ENCODE peak calls at places on chromosome 18, in six cellular contexts. R is H9, I is mesendoderm, F is mesenchymal stem cell, H is H1, C is neuronal stem cell. O is an unnamed sample.

GRCh38 chr18:22032392-22032961 is 136.9 kb upstream of the GATA6 start:
- DNase-seq in R (no peak), I (peak), F (peak), H (no peak), C (peak), O (peak)

GRCh38 chr18:56967032-56967431 is 179.9 kb upstream of the BOD1L2 start:
- DNase-seq in R (peak), I (peak), F (no peak), H (peak), C (no peak), O (no peak)

GRCh38 chr18:9869713-9870430 is 15.9 kb upstream of the TXNDC2 start:
- DNase-seq in R (no peak), I (peak), F (peak), H (no peak), C (no peak), O (peak)

GRCh38 chr18:31695989-31696388 is 11.6 kb upstream of the B4GALT6 start:
- DNase-seq in R (no peak), I (no peak), F (no peak), H (no peak), C (no peak), O (no peak)

GRCh38 chr18:57087985-57088384 is 58.9 kb upstream of the BOD1L2 start:
- DNase-seq in R (no peak), I (peak), F (no peak), H (no peak), C (no peak), O (no peak)

GRCh38 chr18:77765468-77765867 is 515.8 kb downstream of the GALR1 start:
- DNase-seq in R (no peak), I (peak), F (no peak), H (no peak), C (peak), O (no peak)

GRCh38 chr18:32812342-32812741 is 39.5 kb upstream of the KLHL14 start:
- DNase-seq in R (no peak), I (peak), F (no peak), H (no peak), C (no peak), O (no peak)

GRCh38 chr18:54822872-54823845 is 5.1 kb upstream of the RAB27B start:
- DNase-seq in R (no peak), I (no peak), F (peak), H (no peak), C (no peak), O (peak)

GRCh38 chr18:78873916-78874505 is 105.6 kb upstream of the SALL3 start:
- DNase-seq in R (no peak), I (no peak), F (no peak), H (no peak), C (no peak), O (peak)

GRCh38 chr18:67516432-67517223 is at the start of gene DSEL:
- DNase-seq in R (peak), I (peak), F (peak), H (no peak), C (peak), O (peak)

GRCh38 chr18:36849288-36850011 is 20.5 kb downstream of the KIAA1328 start:
- DNase-seq in R (no peak), I (no peak), F (no peak), H (no peak), C (no peak), O (peak)

GRCh38 chr18:79092869-79093268 is 23.7 kb downstream of the ATP9B start:
- DNase-seq in R (no peak), I (no peak), F (no peak), H (no peak), C (no peak), O (no peak)

GRCh38 chr18:8623549-8624106 is 14.4 kb downstream of the RAB12 start:
- DNase-seq in R (no peak), I (no peak), F (peak), H (no peak), C (no peak), O (no peak)

GRCh38 chr18:67513285-67513684 is 3.2 kb downstream of the DSEL start:
- DNase-seq in R (no peak), I (peak), F (no peak), H (no peak), C (no peak), O (no peak)

GRCh38 chr18:41624461-41624860 is 330.6 kb upstream of the PIK3C3 start:
- DNase-seq in R (no peak), I (peak), F (peak), H (no peak), C (no peak), O (no peak)

GRCh38 chr18:79545714-79546113 is 133.9 kb upstream of the CTDP1 start:
- DNase-seq in R (no peak), I (no peak), F (no peak), H (no peak), C (no peak), O (no peak)

GRCh38 chr18:36761186-36761698 is 67.6 kb downstream of the TPGS2 start:
- DNase-seq in R (no peak), I (peak), F (no peak), H (no peak), C (no peak), O (no peak)

GRCh38 chr18:79760881-79761280 is 36.9 kb upstream of the KCNG2 start:
- DNase-seq in R (no peak), I (no peak), F (no peak), H (no peak), C (no peak), O (no peak)

GRCh38 chr18:52007109-52007508 is 332.9 kb upstream of the DCC start:
- DNase-seq in R (no peak), I (peak), F (no peak), H (no peak), C (no peak), O (no peak)

GRCh38 chr18:47595816-47596501 is 334.5 kb downstream of the SMAD2 start:
- DNase-seq in R (peak), I (peak), F (no peak), H (no peak), C (no peak), O (no peak)

GRCh38 chr18:74197705-74198341 is 49.5 kb downstream of the TIMM21 start:
- DNase-seq in R (no peak), I (no peak), F (no peak), H (no peak), C (no peak), O (no peak)

GRCh38 chr18:74942319-74942910 is 266.5 kb downstream of the PTGR3 start:
- DNase-seq in R (no peak), I (no peak), F (no peak), H (no peak), C (no peak), O (peak)

GRCh38 chr18:26812462-26812861 is 53.0 kb downstream of the AQP4 start:
- DNase-seq in R (no peak), I (no peak), F (no peak), H (no peak), C (no peak), O (no peak)

GRCh38 chr18:22318745-22319407 is 98.8 kb downstream of the CTAGE1 start:
- DNase-seq in R (no peak), I (no peak), F (peak), H (no peak), C (no peak), O (peak)

GRCh38 chr18:13560306-13560705 is 166.1 kb downstream of the FAM210A start:
- DNase-seq in R (no peak), I (no peak), F (no peak), H (no peak), C (no peak), O (no peak)
- H2AK5ac ChIP-seq in R (no peak), I (no peak), F (no peak), H (no peak), C (no peak), O (no peak)

GRCh38 chr18:48962857-48963554 is 12.2 kb upstream of the SMAD7 start:
- DNase-seq in R (no peak), I (peak), F (peak), H (no peak), C (no peak), O (peak)
- H2AK5ac ChIP-seq in R (no peak), I (peak), F (peak), H (peak), C (no peak), O (peak)

GRCh38 chr18:49008156-49008555 is 57.4 kb upstream of the SMAD7 start:
- DNase-seq in R (no peak), I (no peak), F (no peak), H (no peak), C (no peak), O (no peak)
- H2AK5ac ChIP-seq in R (no peak), I (no peak), F (no peak), H (no peak), C (no peak), O (peak)

GRCh38 chr18:12271376-12272235 is 17.4 kb downstream of the CIDEA start:
- DNase-seq in R (peak), I (peak), F (peak), H (no peak), C (peak), O (peak)
- H2AK5ac ChIP-seq in R (no peak), I (no peak), F (peak), H (no peak), C (no peak), O (no peak)

GRCh38 chr18:46070232-46070631 is 1.8 kb downstream of the PSTPIP2 start:
- DNase-seq in R (no peak), I (no peak), F (no peak), H (no peak), C (no peak), O (no peak)
- H2AK5ac ChIP-seq in R (no peak), I (no peak), F (peak), H (no peak), C (no peak), O (peak)

GRCh38 chr18:63088262-63088661 is 231.3 kb downstream of the BCL2 start:
- DNase-seq in R (peak), I (peak), F (no peak), H (peak), C (peak), O (no peak)
- H2AK5ac ChIP-seq in R (no peak), I (no peak), F (no peak), H (no peak), C (peak), O (no peak)

DNA sequence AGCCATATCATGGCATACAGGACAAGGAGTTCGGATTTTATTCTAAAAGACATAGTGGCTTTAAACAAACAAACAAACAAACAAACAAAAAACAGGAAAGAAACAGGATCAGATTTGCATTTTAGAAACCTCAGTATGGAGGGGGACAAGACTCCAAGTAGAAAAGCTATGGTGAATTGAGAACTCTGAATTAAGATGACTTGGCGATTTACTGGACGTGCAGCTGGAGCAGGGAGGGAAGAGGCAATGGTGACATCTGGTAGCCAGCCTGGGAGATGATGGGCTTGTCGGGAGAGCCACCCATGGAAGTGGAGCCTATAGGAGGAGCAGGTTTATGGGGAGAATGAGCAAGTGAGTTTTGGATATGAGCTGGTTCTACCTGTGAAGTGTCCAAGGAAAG is 13.2 kb downstream of the CPLX4 start:
- DNase-seq in R (no peak), I (no peak), F (no peak), H (no peak), C (no peak), O (no peak)
- H2AK5ac ChIP-seq in R (no peak), I (no peak), F (no peak), H (no peak), C (peak), O (no peak)

GRCh38 chr18:12307871-12308385 is at the start of gene TUBB6:
- DNase-seq in R (peak), I (peak), F (peak), H (no peak), C (peak), O (peak)
- H2AK5ac ChIP-seq in R (no peak), I (no peak), F (no peak), H (no peak), C (peak), O (peak)

GRCh38 chr18:49819768-49820662 is 6.7 kb upstream of the ACAA2 start:
- DNase-seq in R (no peak), I (no peak), F (peak), H (no peak), C (no peak), O (no peak)

GRCh38 chr18:49817947-49818346 is 4.6 kb upstream of the ACAA2 start:
- DNase-seq in R (no peak), I (peak), F (no peak), H (no peak), C (no peak), O (no peak)

GRCh38 chr18:49815927-49816326 is 2.6 kb upstream of the ACAA2 start:
- DNase-seq in R (no peak), I (no peak), F (no peak), H (no peak), C (no peak), O (no peak)

GRCh38 chr18:49814147-49814499 is 790 bp upstream of the ACAA2 start:
- DNase-seq in R (peak), I (peak), F (peak), H (no peak), C (peak), O (peak)

DNA sequence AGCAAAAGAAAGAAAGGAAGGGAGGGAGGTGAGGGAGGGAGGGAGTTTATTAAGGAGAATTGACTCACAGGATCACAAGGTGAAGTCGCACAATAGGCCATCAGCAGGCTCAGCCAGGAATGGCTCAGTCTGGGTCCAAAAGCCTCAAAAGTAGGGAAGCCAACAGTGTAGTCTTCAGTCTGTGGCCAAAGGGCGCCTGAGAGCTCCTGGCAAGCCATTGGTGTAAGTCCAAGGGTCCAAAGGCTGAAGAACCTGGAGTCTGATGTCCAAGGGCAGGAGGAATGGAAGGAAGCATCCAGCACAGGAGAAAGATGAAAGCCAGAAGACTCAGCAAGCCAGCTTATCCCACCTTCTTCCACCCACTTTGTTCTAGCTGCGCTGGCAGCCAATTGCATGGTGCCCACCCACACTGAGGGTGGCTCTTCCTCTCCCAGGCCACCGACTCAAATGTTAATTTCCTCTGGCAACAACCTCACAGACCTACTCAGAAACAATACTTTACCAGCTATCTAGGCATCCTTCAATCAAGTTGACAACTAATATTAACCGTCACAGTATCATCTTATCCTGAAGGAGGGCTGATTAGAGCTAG is 5.8 kb upstream of the ACAA2 start:
- DNase-seq in R (no peak), I (no peak), F (no peak), H (no peak), C (no peak), O (no peak)
- H2AK5ac ChIP-seq in R (no peak), I (no peak), F (no peak), H (no peak), C (no peak), O (no peak)

O was measured in IMR-90.